ENCODE peak calls at places on chromosome 6, in eight cellular contexts. G is esophagus muscularis mucosa, I is breast epithelium, U is ovary, B is uterus, F is HepG2, H is suprapubic skin, R is A549. J is an unnamed sample.

GRCh38 chr6:17167327-17167979 is 65.6 kb downstream of the STMND1 start:
- DNase-seq in G (peak), I (no peak), U (no peak), B (no peak), F (peak), H (no peak), R (peak), J (no peak)

GRCh38 chr6:122580731-122581130 is 29.5 kb upstream of the PKIB start:
- DNase-seq in G (no peak), I (no peak), U (no peak), B (no peak), F (peak), H (no peak), R (no peak), J (no peak)

GRCh38 chr6:88989215-88989614 is 25.8 kb upstream of the RNGTT start:
- DNase-seq in G (no peak), I (no peak), U (no peak), B (no peak), F (no peak), H (no peak), R (no peak), J (no peak)

GRCh38 chr6:160248538-160248937 is 10.1 kb downstream of the SLC22A2 start:
- DNase-seq in G (no peak), I (no peak), U (no peak), B (no peak), F (no peak), H (no peak), R (peak), J (no peak)

GRCh38 chr6:165848099-165848461 is 185.0 kb upstream of the PDE10A start:
- DNase-seq in G (peak), I (no peak), U (no peak), B (no peak), F (no peak), H (no peak), R (no peak), J (no peak)

GRCh38 chr6:89597988-89598387 is 40.6 kb downstream of the LYRM2 start:
- DNase-seq in G (no peak), I (no peak), U (no peak), B (no peak), F (peak), H (no peak), R (peak), J (no peak)

GRCh38 chr6:127463056-127463455 is 3.9 kb upstream of the KIAA0408 start:
- DNase-seq in G (no peak), I (no peak), U (no peak), B (no peak), F (no peak), H (no peak), R (no peak), J (no peak)

GRCh38 chr6:141610741-141611140 is 522.0 kb upstream of the GJE1 start:
- DNase-seq in G (no peak), I (no peak), U (no peak), B (no peak), F (peak), H (no peak), R (no peak), J (no peak)

GRCh38 chr6:84139311-84139710 is 88.1 kb downstream of the CEP162 start:
- DNase-seq in G (no peak), I (no peak), U (no peak), B (no peak), F (no peak), H (no peak), R (no peak), J (no peak)

GRCh38 chr6:4403023-4403752 is 267.8 kb upstream of the ECI2 start:
- DNase-seq in G (no peak), I (no peak), U (no peak), B (no peak), F (no peak), H (no peak), R (no peak), J (no peak)

GRCh38 chr6:85670573-85670972 is 27.9 kb upstream of the SYNCRIP start:
- DNase-seq in G (no peak), I (no peak), U (no peak), B (no peak), F (no peak), H (no peak), R (no peak), J (no peak)

GRCh38 chr6:134245041-134245440 is 72.9 kb downstream of the SGK1 start:
- DNase-seq in G (no peak), I (no peak), U (peak), B (no peak), F (no peak), H (no peak), R (no peak), J (no peak)

GRCh38 chr6:122722746-122723145 is 56.8 kb upstream of the FABP7 start:
- DNase-seq in G (no peak), I (no peak), U (no peak), B (no peak), F (no peak), H (no peak), R (no peak), J (no peak)

GRCh38 chr6:96923871-96924493 is 546 bp upstream of the KLHL32 start:
- DNase-seq in G (no peak), I (no peak), U (no peak), B (no peak), F (peak), H (peak), R (no peak), J (no peak)

GRCh38 chr6:21992178-21992967 is 304.5 kb downstream of the PRL start:
- DNase-seq in G (no peak), I (no peak), U (peak), B (peak), F (no peak), H (no peak), R (no peak), J (no peak)

GRCh38 chr6:108157234-108157971 is 8.4 kb upstream of the NR2E1 start:
- DNase-seq in G (peak), I (no peak), U (no peak), B (no peak), F (no peak), H (no peak), R (no peak), J (no peak)

GRCh38 chr6:5671604-5672559 is 334.8 kb downstream of the NRN1 start:
- DNase-seq in G (no peak), I (no peak), U (no peak), B (no peak), F (no peak), H (no peak), R (no peak), J (no peak)

GRCh38 chr6:129575378-129576118 is 134.4 kb downstream of the ARHGAP18 start:
- DNase-seq in G (no peak), I (no peak), U (no peak), B (no peak), F (peak), H (no peak), R (peak), J (no peak)

GRCh38 chr6:104537185-104537584 is 322.5 kb downstream of the HACE1 start:
- DNase-seq in G (no peak), I (no peak), U (no peak), B (no peak), F (no peak), H (no peak), R (no peak), J (no peak)

GRCh38 chr6:28124350-28124970 is at the start of gene ZSCAN16:
- DNase-seq in G (peak), I (peak), U (peak), B (peak), F (peak), H (peak), R (peak), J (no peak)

GRCh38 chr6:19870322-19870721 is 33.2 kb downstream of the ID4 start:
- DNase-seq in G (no peak), I (no peak), U (no peak), B (no peak), F (no peak), H (no peak), R (no peak), J (no peak)

GRCh38 chr6:12570461-12571030 is 146.0 kb upstream of the PHACTR1 start:
- DNase-seq in G (no peak), I (peak), U (no peak), B (no peak), F (no peak), H (no peak), R (no peak), J (no peak)

GRCh38 chr6:122832515-122833228 is 43.6 kb downstream of the SMPDL3A start:
- DNase-seq in G (no peak), I (no peak), U (no peak), B (no peak), F (no peak), H (no peak), R (no peak), J (no peak)

GRCh38 chr6:30826961-30827342 is 57.4 kb upstream of the DDR1 start:
- DNase-seq in G (no peak), I (no peak), U (no peak), B (no peak), F (peak), H (no peak), R (no peak), J (no peak)

GRCh38 chr6:45727824-45728449 is 287.7 kb downstream of the CLIC5 start:
- DNase-seq in G (no peak), I (no peak), U (no peak), B (no peak), F (no peak), H (no peak), R (no peak), J (no peak)

GRCh38 chr6:22145294-22145693 is 151.5 kb downstream of the PRL start:
- DNase-seq in G (no peak), I (no peak), U (no peak), B (no peak), F (no peak), H (no peak), R (no peak), J (no peak)

GRCh38 chr6:164982389-164982788 is 327.0 kb downstream of the C6orf118 start:
- DNase-seq in G (no peak), I (no peak), U (no peak), B (no peak), F (no peak), H (no peak), R (no peak), J (no peak)

GRCh38 chr6:16064687-16065086 is 64.2 kb upstream of the MYLIP start:
- DNase-seq in G (no peak), I (no peak), U (no peak), B (no peak), F (no peak), H (no peak), R (no peak), J (no peak)

GRCh38 chr6:1970151-1970561 is 275.2 kb downstream of the GMDS start:
- DNase-seq in G (no peak), I (no peak), U (no peak), B (no peak), F (no peak), H (no peak), R (no peak), J (no peak)

GRCh38 chr6:1962201-1962600 is 283.2 kb downstream of the GMDS start:
- DNase-seq in G (no peak), I (no peak), U (no peak), B (no peak), F (no peak), H (no peak), R (no peak), J (no peak)

GRCh38 chr6:1960484-1961142 is 284.8 kb downstream of the GMDS start:
- DNase-seq in G (no peak), I (no peak), U (no peak), B (no peak), F (no peak), H (no peak), R (no peak), J (no peak)

GRCh38 chr6:1966713-1967112 is 278.7 kb downstream of the GMDS start:
- DNase-seq in G (no peak), I (no peak), U (no peak), B (no peak), F (no peak), H (no peak), R (no peak), J (no peak)

DNA sequence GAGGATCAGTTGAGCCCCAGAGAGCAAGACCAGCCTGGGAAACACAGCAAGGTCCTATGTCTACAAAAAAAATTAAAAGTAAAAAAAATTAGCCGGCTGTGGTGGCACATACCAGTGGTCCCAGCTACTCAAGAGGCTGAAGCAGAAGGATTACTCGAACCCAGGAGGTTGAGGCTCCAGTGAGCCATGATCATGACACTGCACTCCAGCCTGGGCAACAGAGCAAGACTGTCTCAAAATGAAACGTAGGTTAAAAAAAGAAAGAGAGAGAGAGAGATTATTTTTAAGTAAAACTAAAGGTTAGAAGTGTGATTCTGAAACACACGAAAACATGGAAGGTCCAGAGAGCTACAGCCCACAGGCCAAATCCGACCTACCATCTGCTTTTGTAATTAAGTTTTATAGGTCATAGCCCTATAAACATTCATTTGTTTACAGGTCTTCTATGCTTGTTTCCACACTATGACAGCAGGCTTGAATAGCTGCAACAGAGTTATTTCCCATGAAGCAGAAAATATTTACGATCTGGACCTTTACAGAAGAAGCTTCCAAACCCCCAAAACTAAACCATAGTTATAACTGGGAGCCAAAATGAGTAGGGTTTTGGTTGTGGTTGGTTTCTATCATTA is 279.7 kb downstream of the GMDS start:
- DNase-seq in G (no peak), I (no peak), U (no peak), B (no peak), F (no peak), H (no peak), R (no peak), J (no peak)
- TF ChIP-seq POLR2A in G (no peak), I (no peak), U (no peak), B (no peak), F (no peak), H (no peak), R (no peak), J (no peak)

DNA sequence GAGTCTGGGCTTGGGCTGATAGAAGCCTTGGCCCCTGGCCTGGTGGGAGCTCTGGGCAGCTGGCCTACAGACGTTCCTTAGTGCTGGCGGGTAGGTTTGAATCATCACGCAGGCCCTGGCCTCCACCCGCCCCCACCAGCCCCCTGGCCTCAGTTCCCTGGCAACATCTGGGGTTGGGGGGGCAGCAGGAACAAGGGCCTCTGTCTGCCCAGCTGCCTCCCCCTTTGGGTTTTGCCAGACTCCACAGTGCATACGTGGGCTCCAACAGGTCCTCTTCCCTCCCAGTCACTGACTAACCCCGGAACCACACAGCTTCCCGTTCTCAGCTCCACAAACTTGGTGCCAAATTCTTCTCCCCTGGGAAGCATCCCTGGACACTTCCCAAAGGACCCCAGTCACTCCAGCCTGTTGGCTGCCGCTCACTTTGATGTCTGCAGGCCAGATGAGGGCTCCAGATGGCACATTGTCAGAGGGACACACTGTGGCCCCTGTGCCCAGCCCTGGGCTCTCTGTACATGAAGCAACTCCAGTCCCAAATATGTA is 957 bp upstream of the VEGFA start:
- DNase-seq in G (no peak), I (peak), U (peak), B (peak), F (no peak), H (no peak), R (no peak), J (no peak)
- H3K27ac ChIP-seq in G (peak), I (peak), U (peak), B (peak), F (no peak), H (peak), R (no peak), J (peak)

GRCh38 chr6:158768396-158768795 is 50.8 kb downstream of the EZR start:
- DNase-seq in G (no peak), I (no peak), U (no peak), B (no peak), F (no peak), H (no peak), R (no peak), J (no peak)
- TF ChIP-seq POLR2A in G (no peak), I (no peak), U (no peak), B (no peak), F (no peak), H (no peak), R (no peak), J (no peak)

GRCh38 chr6:150633466-150633795 is 33.7 kb downstream of the PLEKHG1 start:
- DNase-seq in G (no peak), I (no peak), U (no peak), B (no peak), F (no peak), H (no peak), R (no peak), J (no peak)
- H3K27ac ChIP-seq in G (no peak), I (peak), U (no peak), B (no peak), F (no peak), H (no peak), R (no peak), J (no peak)

GRCh38 chr6:125746731-125747588 is 2.5 kb upstream of the HEY2 start:
- DNase-seq in G (no peak), I (peak), U (peak), B (peak), F (peak), H (peak), R (no peak), J (no peak)
- TF ChIP-seq POLR2A in G (no peak), I (no peak), U (peak), B (no peak), F (no peak), H (no peak), R (no peak), J (no peak)

DNA sequence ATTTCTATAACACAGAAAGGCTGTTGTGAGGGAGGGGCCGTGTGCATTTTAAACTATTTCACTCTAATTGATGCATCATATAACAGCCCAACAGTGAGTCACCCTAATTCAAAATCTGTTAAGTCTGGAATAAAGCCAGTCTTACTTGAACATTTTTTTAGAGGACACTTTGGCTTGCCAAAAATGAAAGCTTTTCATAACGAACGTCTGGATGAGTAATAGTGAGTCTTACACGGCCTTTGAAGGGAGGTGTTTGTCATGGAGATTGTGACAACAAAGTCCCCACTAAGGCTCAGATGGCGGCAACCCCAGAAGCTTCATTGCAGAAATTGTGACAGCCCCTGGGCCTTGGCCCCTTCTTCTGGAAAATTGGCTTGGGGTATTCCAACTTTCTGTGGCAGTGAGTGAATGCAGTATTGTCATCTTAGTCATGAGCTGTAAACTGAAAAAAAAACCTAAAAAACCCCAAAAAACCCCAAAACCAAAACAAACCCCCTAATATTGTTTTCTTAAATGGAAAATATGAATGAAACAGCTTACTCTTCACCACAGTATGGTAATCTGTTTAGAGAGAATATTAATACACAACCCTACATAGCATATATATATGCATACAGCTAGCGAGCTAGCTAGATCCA is 92.6 kb upstream of the CLDN20 start:
- DNase-seq in G (no peak), I (peak), U (no peak), B (peak), F (peak), H (peak), R (peak), J (no peak)
- H3K27ac ChIP-seq in G (peak), I (peak), U (no peak), B (no peak), F (no peak), H (peak), R (no peak), J (no peak)

GRCh38 chr6:13709698-13710551 is 1.7 kb downstream of the RANBP9 start:
- DNase-seq in G (no peak), I (no peak), U (no peak), B (no peak), F (peak), H (no peak), R (no peak), J (no peak)

GRCh38 chr6:13711726-13712484 is at the start of gene RANBP9:
- DNase-seq in G (peak), I (peak), U (peak), B (peak), F (peak), H (peak), R (peak), J (no peak)

GRCh38 chr6:13711384-13711725 is 280 bp downstream of the RANBP9 start:
- DNase-seq in G (no peak), I (no peak), U (no peak), B (no peak), F (no peak), H (no peak), R (no peak), J (no peak)

GRCh38 chr6:13712485-13712990 is 903 bp upstream of the RANBP9 start:
- DNase-seq in G (no peak), I (no peak), U (no peak), B (no peak), F (no peak), H (no peak), R (no peak), J (no peak)

GRCh38 chr6:13710552-13711383 is 867 bp downstream of the RANBP9 start:
- DNase-seq in G (no peak), I (peak), U (peak), B (no peak), F (peak), H (peak), R (no peak), J (no peak)
- TF ChIP-seq POLR2A in G (no peak), I (no peak), U (no peak), B (no peak), F (peak), H (no peak), R (no peak), J (no peak)

J was measured in vagina.